ENCODE peak calls at places on chromosomes 3 and 15, in ten cellular contexts. H, R, M, Y, S, O, T, J, L and D are unnamed samples. For H3K4me1, the result is how much of the 10 kb centered on the place peaks cover.

GRCh38 chr3:192181151-192181550 is 546.2 kb downstream of the FGF12 start:
- DNase-seq in H (no peak), R (no peak), M (no peak), Y (no peak), S (no peak), O (no peak), T (no peak), J (no peak), L (no peak), D (no peak)

GRCh38 chr3:58287354-58287753 is 18.7 kb upstream of the RPP14 start:
- DNase-seq in H (no peak), R (no peak), M (no peak), Y (no peak), S (no peak), O (no peak), T (no peak), J (no peak), L (no peak), D (no peak)

GRCh38 chr3:30292192-30292893 is 314.1 kb upstream of the TGFBR2 start:
- DNase-seq in H (peak), R (peak), M (no peak), Y (peak), S (peak), O (no peak), T (no peak), J (no peak), L (no peak), D (no peak)

GRCh38 chr15:38652183-38652794 is 87.7 kb upstream of the RASGRP1 start:
- DNase-seq in H (no peak), R (no peak), M (no peak), Y (no peak), S (no peak), O (no peak), T (no peak), J (no peak), L (no peak), D (no peak)

GRCh38 chr3:50157821-50158556 is 2.9 kb downstream of the SEMA3F start:
- DNase-seq in H (no peak), R (peak), M (no peak), Y (no peak), S (peak), O (no peak), T (no peak), J (no peak), L (no peak), D (no peak)

GRCh38 chr3:186828340-186828739 is 14.2 kb upstream of the ADIPOQ start:
- DNase-seq in H (no peak), R (no peak), M (no peak), Y (no peak), S (no peak), O (no peak), T (no peak), J (no peak), L (no peak), D (no peak)

GRCh38 chr3:29643034-29643425 is 362.2 kb downstream of the RBMS3 start:
- DNase-seq in H (no peak), R (no peak), M (no peak), Y (no peak), S (no peak), O (peak), T (no peak), J (no peak), L (no peak), D (no peak)

GRCh38 chr3:190883973-190884832 is 21.7 kb upstream of the GMNC start:
- DNase-seq in H (peak), R (peak), M (no peak), Y (peak), S (peak), O (peak), T (no peak), J (no peak), L (no peak), D (no peak)

GRCh38 chr3:186418601-186419238 is 56.7 kb upstream of the DGKG start:
- DNase-seq in H (no peak), R (no peak), M (no peak), Y (no peak), S (no peak), O (no peak), T (no peak), J (no peak), L (no peak), D (peak)

GRCh38 chr3:12854550-12854949 is 13.2 kb upstream of the RPL32 start:
- DNase-seq in H (no peak), R (no peak), M (no peak), Y (no peak), S (no peak), O (no peak), T (no peak), J (no peak), L (no peak), D (no peak)

GRCh38 chr15:42581272-42581730 is 5.9 kb downstream of the STARD9 start:
- DNase-seq in H (peak), R (peak), M (peak), Y (no peak), S (peak), O (peak), T (peak), J (peak), L (no peak), D (peak)

GRCh38 chr3:25910997-25911396 is 121.1 kb downstream of the OXSM start:
- DNase-seq in H (peak), R (no peak), M (peak), Y (peak), S (peak), O (peak), T (no peak), J (no peak), L (no peak), D (no peak)

GRCh38 chr15:42147431-42147735 is 9.1 kb downstream of the PLA2G4F start:
- DNase-seq in H (no peak), R (no peak), M (no peak), Y (no peak), S (no peak), O (no peak), T (no peak), J (no peak), L (no peak), D (no peak)

GRCh38 chr15:31248951-31249350 is 77.7 kb upstream of the KLF13 start:
- DNase-seq in H (no peak), R (no peak), M (no peak), Y (no peak), S (no peak), O (no peak), T (no peak), J (no peak), L (no peak), D (no peak)

GRCh38 chr15:65869954-65870871 is 922 bp downstream of the RAB11A start:
- DNase-seq in H (peak), R (peak), M (peak), Y (no peak), S (peak), O (peak), T (peak), J (peak), L (peak), D (peak)

GRCh38 chr3:116444819-116445290 is 432 bp downstream of the LSAMP start:
- DNase-seq in H (no peak), R (no peak), M (no peak), Y (no peak), S (peak), O (peak), T (no peak), J (peak), L (no peak), D (peak)

GRCh38 chr15:72953306-72953705 is 99.0 kb upstream of the NEO1 start:
- DNase-seq in H (no peak), R (no peak), M (no peak), Y (no peak), S (no peak), O (no peak), T (no peak), J (no peak), L (no peak), D (no peak)

GRCh38 chr15:100810229-100810628 is 69.4 kb upstream of the ALDH1A3 start:
- DNase-seq in H (no peak), R (no peak), M (no peak), Y (no peak), S (no peak), O (no peak), T (no peak), J (no peak), L (no peak), D (no peak)

GRCh38 chr3:146503459-146504202 is 34.3 kb upstream of the PLSCR2 start:
- DNase-seq in H (peak), R (peak), M (no peak), Y (peak), S (peak), O (no peak), T (no peak), J (no peak), L (no peak), D (no peak)

GRCh38 chr3:104779324-104779723 is 587.4 kb upstream of the ALCAM start:
- DNase-seq in H (no peak), R (no peak), M (no peak), Y (no peak), S (no peak), O (no peak), T (no peak), J (no peak), L (no peak), D (no peak)

GRCh38 chr3:98777801-98778220 is 14.7 kb downstream of the ST3GAL6 start:
- DNase-seq in H (no peak), R (peak), M (no peak), Y (no peak), S (peak), O (no peak), T (no peak), J (no peak), L (no peak), D (no peak)

GRCh38 chr3:125406070-125406469 is 30.9 kb upstream of the ZNF148 start:
- DNase-seq in H (no peak), R (no peak), M (no peak), Y (no peak), S (no peak), O (no peak), T (no peak), J (no peak), L (no peak), D (no peak)

GRCh38 chr3:152430223-152431002 is 161.7 kb downstream of the MBNL1 start:
- DNase-seq in H (no peak), R (no peak), M (no peak), Y (no peak), S (no peak), O (no peak), T (no peak), J (no peak), L (no peak), D (no peak)

GRCh38 chr3:23052230-23053019 is 150.7 kb upstream of the UBE2E2 start:
- DNase-seq in H (peak), R (no peak), M (no peak), Y (peak), S (peak), O (no peak), T (no peak), J (no peak), L (no peak), D (no peak)

GRCh38 chr15:72967397-72967796 is 84.9 kb upstream of the NEO1 start:
- DNase-seq in H (no peak), R (no peak), M (peak), Y (no peak), S (no peak), O (no peak), T (no peak), J (no peak), L (no peak), D (no peak)

GRCh38 chr3:60504827-60505457 is 746.3 kb downstream of the FHIT start:
- DNase-seq in H (no peak), R (no peak), M (no peak), Y (no peak), S (no peak), O (no peak), T (no peak), J (no peak), L (no peak), D (no peak)

GRCh38 chr15:67228286-67228685 is 26.2 kb downstream of the AAGAB start:
- DNase-seq in H (no peak), R (no peak), M (no peak), Y (no peak), S (no peak), O (no peak), T (no peak), J (no peak), L (no peak), D (no peak)

GRCh38 chr3:127751163-127751621 is 71.1 kb downstream of the MGLL start:
- DNase-seq in H (no peak), R (peak), M (no peak), Y (no peak), S (no peak), O (no peak), T (no peak), J (no peak), L (no peak), D (no peak)

GRCh38 chr15:99429681-99430081 is 136.1 kb upstream of the MEF2A start:
- DNase-seq in H (no peak), R (no peak), M (no peak), Y (no peak), S (no peak), O (no peak), T (no peak), J (no peak), L (no peak), D (peak)

GRCh38 chr15:34437687-34438086 is at the start of gene GOLGA8A:
- DNase-seq in H (no peak), R (peak), M (peak), Y (peak), S (peak), O (peak), T (peak), J (peak), L (no peak), D (peak)
- H3K27ac ChIP-seq in H (no peak), R (no peak), M (peak), Y (peak), S (no peak), O (no peak), T (peak), J (peak), L (peak), D (no peak)

GRCh38 chr3:70069557-70069956 is 70.0 kb downstream of the SAMMSON start:
- DNase-seq in H (no peak), R (no peak), M (no peak), Y (no peak), S (no peak), O (no peak), T (no peak), J (no peak), L (no peak), D (no peak)

GRCh38 chr3:70061111-70061510 is 61.6 kb downstream of the SAMMSON start:
- DNase-seq in H (no peak), R (no peak), M (no peak), Y (no peak), S (peak), O (no peak), T (no peak), J (no peak), L (no peak), D (no peak)

GRCh38 chr3:70064194-70064787 is 64.8 kb downstream of the SAMMSON start:
- DNase-seq in H (peak), R (peak), M (no peak), Y (peak), S (peak), O (no peak), T (no peak), J (no peak), L (no peak), D (no peak)

GRCh38 chr3:70067860-70068479 is 68.4 kb downstream of the SAMMSON start:
- DNase-seq in H (no peak), R (no peak), M (no peak), Y (no peak), S (peak), O (no peak), T (no peak), J (no peak), L (no peak), D (no peak)

GRCh38 chr3:70065666-70066253 is 66.2 kb downstream of the SAMMSON start:
- DNase-seq in H (peak), R (no peak), M (no peak), Y (no peak), S (no peak), O (no peak), T (no peak), J (no peak), L (no peak), D (no peak)
- TF ChIP-seq CTCF in H (peak), R (no peak), M (no peak), Y (no peak), S (no peak), O (no peak), T (no peak), J (no peak), L (no peak), D (no peak)

GRCh38 chr15:28934645-28935044 is 48.9 kb downstream of the APBA2 start:
- DNase-seq in H (no peak), R (no peak), M (no peak), Y (no peak), S (no peak), O (no peak), T (no peak), J (no peak), L (no peak), D (no peak)
- H3K4me1 ChIP-seq in H (under half), R (under half), M (half or more), Y (under half), S (under half), O (under half), T (under half), J (under half), L (under half), D (under half)

DNA sequence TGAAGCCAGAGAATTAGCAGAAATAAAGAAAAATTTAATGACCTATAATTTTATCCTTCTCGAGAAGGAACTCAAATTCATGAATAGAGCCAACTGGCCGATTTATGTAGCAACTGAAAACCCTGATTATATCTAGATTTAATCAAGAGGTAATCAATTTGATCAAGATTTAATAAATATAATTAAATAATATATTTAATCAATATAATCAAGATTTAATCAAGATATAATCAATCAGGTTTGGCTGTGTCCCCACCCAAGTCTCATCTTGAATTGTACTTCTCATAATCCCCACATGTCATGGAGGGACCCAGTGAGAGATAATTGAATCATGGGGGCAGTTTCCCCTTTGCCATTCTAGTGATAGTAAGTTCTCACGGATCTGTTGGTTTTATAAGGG is 181.2 kb upstream of the CDIN1 start:
- DNase-seq in H (no peak), R (no peak), M (no peak), Y (no peak), S (no peak), O (no peak), T (no peak), J (no peak), L (no peak), D (no peak)
- H3K27ac ChIP-seq in H (no peak), R (no peak), M (no peak), Y (no peak), S (no peak), O (no peak), T (no peak), J (no peak), L (no peak), D (no peak)

DNA sequence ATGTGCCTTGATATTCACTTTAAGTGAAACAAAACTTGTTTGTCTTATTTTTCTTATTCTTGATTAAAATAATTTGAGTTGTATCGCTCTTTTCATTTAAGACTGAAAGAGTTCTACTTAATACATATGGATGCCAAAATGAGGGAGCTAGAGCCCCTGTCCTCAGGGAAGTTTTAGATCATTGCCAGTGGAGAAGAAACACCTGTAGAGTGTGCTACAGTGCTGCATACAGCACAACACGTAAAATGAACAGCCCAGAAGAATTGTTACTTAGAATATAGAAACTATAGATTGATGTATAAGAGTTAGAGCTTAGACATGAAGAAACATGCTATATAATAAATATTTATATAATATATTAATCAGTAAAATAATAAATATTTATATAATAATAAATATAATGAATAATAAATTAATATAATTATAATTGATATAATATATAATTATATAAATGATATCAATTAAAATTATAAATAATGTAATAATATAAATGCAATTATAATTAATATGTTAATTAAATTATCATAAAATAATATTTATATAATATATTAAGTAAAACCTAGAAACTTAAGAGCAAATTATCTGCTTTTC is 1234.7 kb downstream of the ROBO2 start:
- DNase-seq in H (no peak), R (no peak), M (no peak), Y (no peak), S (no peak), O (no peak), T (no peak), J (no peak), L (no peak), D (no peak)
- TF ChIP-seq CTCF in H (no peak), R (no peak), M (no peak), Y (no peak), S (no peak), O (no peak), T (no peak), J (no peak), L (no peak), D (no peak)

DNA sequence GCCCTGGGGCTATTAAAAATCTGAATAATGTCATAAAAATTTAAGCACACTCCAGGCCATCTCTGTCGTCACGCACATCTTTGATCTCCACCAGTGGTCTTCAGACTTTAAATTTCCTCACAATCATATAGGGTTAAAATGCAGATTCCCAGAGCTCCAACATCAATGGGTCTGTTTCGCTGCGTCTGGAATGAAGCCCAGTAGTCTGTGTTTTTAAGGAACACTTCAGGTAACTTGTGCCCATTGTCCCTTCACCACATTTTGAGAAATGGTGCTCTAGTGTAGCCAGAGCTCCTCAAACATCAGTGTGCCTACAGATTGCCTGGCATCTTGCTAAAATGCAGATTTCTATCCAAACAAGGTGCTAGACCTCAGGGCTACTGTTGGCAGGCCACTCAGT is 9.8 kb downstream of the SEMA6D start:
- DNase-seq in H (no peak), R (no peak), M (no peak), Y (no peak), S (no peak), O (no peak), T (no peak), J (no peak), L (no peak), D (no peak)
- H3K4me1 ChIP-seq in H (under half), R (under half), M (under half), Y (under half), S (under half), O (under half), T (under half), J (half or more), L (under half), D (under half)

DNA sequence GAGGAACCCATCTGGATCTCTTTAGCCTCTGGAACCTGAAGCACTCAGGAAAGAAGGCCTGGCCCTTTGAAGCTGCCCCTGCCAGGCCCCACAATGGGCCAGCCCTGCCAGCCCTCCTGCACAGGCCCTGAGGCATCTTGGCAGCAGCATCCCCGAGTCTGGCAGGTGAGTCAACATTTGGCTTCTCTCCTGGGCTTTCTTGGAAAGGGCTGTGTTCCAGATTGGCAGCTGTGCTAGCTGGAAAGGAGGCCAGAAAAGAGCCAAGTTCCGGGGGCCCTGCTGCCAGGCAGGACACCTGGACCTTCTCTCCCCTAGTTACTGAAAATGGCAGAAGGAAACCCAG is 187.2 kb downstream of the SHQ1 start:
- DNase-seq in H (peak), R (peak), M (no peak), Y (peak), S (peak), O (peak), T (peak), J (peak), L (no peak), D (peak)
- H3K27ac ChIP-seq in H (peak), R (no peak), M (no peak), Y (no peak), S (no peak), O (no peak), T (no peak), J (no peak), L (no peak), D (peak)